ENCODE peak calls at places on chromosome 1, in five cellular contexts. One of them, this sample, is unnamed.

GRCh38 chr1:181159451-181160151 is 71.1 kb downstream of the IER5 start:
- DNase-seq in pancreas: no peak
- DNase-seq in body of pancreas: no peak
- DNase-seq in IMR-90: peak; percentile 55
- DNase-seq in heart left ventricle: no peak
- DNase-seq in this sample: peak; percentile 82

GRCh38 chr1:167984886-167985489 is 48.1 kb upstream of the MPC2 start:
- DNase-seq in body of pancreas: peak; percentile 17
- DNase-seq in IMR-90: no peak
- DNase-seq in pancreas: no peak
- DNase-seq in heart left ventricle: no peak
- DNase-seq in this sample: no peak

GRCh38 chr1:37158113-37158749 is 123.9 kb upstream of the GRIK3 start:
- DNase-seq in body of pancreas: no peak
- DNase-seq in pancreas: no peak
- DNase-seq in heart left ventricle: no peak
- DNase-seq in IMR-90: no peak
- DNase-seq in this sample: no peak

GRCh38 chr1:247385283-247385682 is 30.7 kb upstream of the NLRP3 start:
- DNase-seq in pancreas: no peak
- DNase-seq in body of pancreas: no peak
- DNase-seq in heart left ventricle: no peak
- DNase-seq in IMR-90: peak; percentile 40
- DNase-seq in this sample: no peak

GRCh38 chr1:163673076-163673475 is 351.3 kb downstream of the NUF2 start:
- DNase-seq in heart left ventricle: no peak
- DNase-seq in pancreas: no peak
- DNase-seq in IMR-90: no peak
- DNase-seq in body of pancreas: no peak
- DNase-seq in this sample: no peak

GRCh38 chr1:156816561-156817328 is at the start of gene SH2D2A:
- DNase-seq in IMR-90: peak; percentile 41
- DNase-seq in pancreas: no peak
- DNase-seq in heart left ventricle: peak; percentile 73
- DNase-seq in body of pancreas: no peak
- DNase-seq in this sample: peak; percentile 50

GRCh38 chr1:121483234-121483633 is 298.5 kb downstream of the SRGAP2C start:
- DNase-seq in IMR-90: no peak
- DNase-seq in heart left ventricle: no peak
- DNase-seq in body of pancreas: no peak
- DNase-seq in pancreas: no peak
- DNase-seq in this sample: no peak

GRCh38 chr1:68478662-68479061 is 18.2 kb downstream of the DEPDC1 start:
- DNase-seq in body of pancreas: no peak
- DNase-seq in IMR-90: no peak
- DNase-seq in heart left ventricle: no peak
- DNase-seq in pancreas: no peak
- DNase-seq in this sample: no peak

GRCh38 chr1:8439015-8439702 is 121.2 kb downstream of the SLC45A1 start:
- DNase-seq in heart left ventricle: peak; percentile 86
- DNase-seq in pancreas: peak; percentile 51
- DNase-seq in body of pancreas: peak; percentile 59
- DNase-seq in IMR-90: peak; percentile 88
- DNase-seq in this sample: peak; percentile 74

GRCh38 chr1:183710734-183711133 is 57.6 kb upstream of the APOBEC4 start:
- DNase-seq in IMR-90: no peak
- DNase-seq in body of pancreas: no peak
- DNase-seq in heart left ventricle: no peak
- DNase-seq in pancreas: no peak
- DNase-seq in this sample: no peak

GRCh38 chr1:225835752-225836151 is 25.8 kb downstream of the EPHX1 start:
- DNase-seq in body of pancreas: peak; percentile 81
- DNase-seq in pancreas: peak; percentile 76
- DNase-seq in heart left ventricle: peak; percentile 67
- DNase-seq in IMR-90: peak; percentile 17
- DNase-seq in this sample: no peak

GRCh38 chr1:107523736-107524135 is 382.9 kb downstream of the NTNG1 start:
- DNase-seq in body of pancreas: no peak
- DNase-seq in heart left ventricle: no peak
- DNase-seq in IMR-90: no peak
- DNase-seq in pancreas: no peak
- DNase-seq in this sample: no peak

GRCh38 chr1:20439282-20439681 is 46.7 kb downstream of the CAMK2N1 start:
- DNase-seq in heart left ventricle: no peak
- DNase-seq in body of pancreas: no peak
- DNase-seq in pancreas: no peak
- DNase-seq in IMR-90: peak; percentile 55
- DNase-seq in this sample: no peak

GRCh38 chr1:101460709-101461108 is 223.9 kb downstream of the S1PR1 start:
- DNase-seq in IMR-90: no peak
- DNase-seq in pancreas: no peak
- DNase-seq in heart left ventricle: no peak
- DNase-seq in body of pancreas: no peak
- DNase-seq in this sample: no peak

GRCh38 chr1:74505133-74505532 is 7.3 kb downstream of the LRRC53 start:
- DNase-seq in IMR-90: no peak
- DNase-seq in body of pancreas: no peak
- DNase-seq in pancreas: no peak
- DNase-seq in heart left ventricle: no peak
- DNase-seq in this sample: no peak

GRCh38 chr1:115262886-115263285 is 75.2 kb downstream of the NGF start:
- DNase-seq in pancreas: no peak
- DNase-seq in heart left ventricle: no peak
- DNase-seq in IMR-90: peak; percentile 21
- DNase-seq in body of pancreas: no peak
- DNase-seq in this sample: no peak

GRCh38 chr1:111204211-111204883 is 3.9 kb upstream of the DENND2D start:
- DNase-seq in body of pancreas: peak; percentile 70
- DNase-seq in heart left ventricle: peak; percentile 25
- DNase-seq in pancreas: peak; percentile 82
- DNase-seq in IMR-90: no peak
- DNase-seq in this sample: peak; percentile 88

GRCh38 chr1:164914208-164914607 is 355.2 kb downstream of the PBX1 start:
- DNase-seq in body of pancreas: no peak
- DNase-seq in heart left ventricle: no peak
- DNase-seq in pancreas: peak; percentile 21
- DNase-seq in IMR-90: peak; percentile 57
- DNase-seq in this sample: no peak

GRCh38 chr1:156859523-156860112 is 701 bp upstream of the INSRR start:
- DNase-seq in heart left ventricle: peak; percentile 26
- DNase-seq in body of pancreas: peak; percentile 24
- DNase-seq in pancreas: no peak
- DNase-seq in IMR-90: no peak
- DNase-seq in this sample: no peak

GRCh38 chr1:168991667-168992475 is 114.6 kb upstream of the ATP1B1 start:
- DNase-seq in pancreas: no peak
- DNase-seq in IMR-90: no peak
- DNase-seq in body of pancreas: no peak
- DNase-seq in heart left ventricle: no peak
- DNase-seq in this sample: no peak

GRCh38 chr1:112359961-112360767 is 35.9 kb upstream of the CTTNBP2NL start:
- DNase-seq in body of pancreas: peak; percentile 17
- DNase-seq in pancreas: peak; percentile 23
- DNase-seq in IMR-90: peak; percentile 71
- DNase-seq in heart left ventricle: peak; percentile 13
- DNase-seq in this sample: peak; percentile 71

GRCh38 chr1:72182859-72183258 is 99.5 kb downstream of the NEGR1 start:
- DNase-seq in IMR-90: no peak
- DNase-seq in pancreas: no peak
- DNase-seq in heart left ventricle: no peak
- DNase-seq in body of pancreas: no peak
- DNase-seq in this sample: no peak

GRCh38 chr1:212218911-212219310 is 66.3 kb upstream of the PPP2R5A start:
- DNase-seq in IMR-90: peak; percentile 89
- DNase-seq in body of pancreas: no peak
- DNase-seq in heart left ventricle: no peak
- DNase-seq in pancreas: no peak
- DNase-seq in this sample: no peak

DNA sequence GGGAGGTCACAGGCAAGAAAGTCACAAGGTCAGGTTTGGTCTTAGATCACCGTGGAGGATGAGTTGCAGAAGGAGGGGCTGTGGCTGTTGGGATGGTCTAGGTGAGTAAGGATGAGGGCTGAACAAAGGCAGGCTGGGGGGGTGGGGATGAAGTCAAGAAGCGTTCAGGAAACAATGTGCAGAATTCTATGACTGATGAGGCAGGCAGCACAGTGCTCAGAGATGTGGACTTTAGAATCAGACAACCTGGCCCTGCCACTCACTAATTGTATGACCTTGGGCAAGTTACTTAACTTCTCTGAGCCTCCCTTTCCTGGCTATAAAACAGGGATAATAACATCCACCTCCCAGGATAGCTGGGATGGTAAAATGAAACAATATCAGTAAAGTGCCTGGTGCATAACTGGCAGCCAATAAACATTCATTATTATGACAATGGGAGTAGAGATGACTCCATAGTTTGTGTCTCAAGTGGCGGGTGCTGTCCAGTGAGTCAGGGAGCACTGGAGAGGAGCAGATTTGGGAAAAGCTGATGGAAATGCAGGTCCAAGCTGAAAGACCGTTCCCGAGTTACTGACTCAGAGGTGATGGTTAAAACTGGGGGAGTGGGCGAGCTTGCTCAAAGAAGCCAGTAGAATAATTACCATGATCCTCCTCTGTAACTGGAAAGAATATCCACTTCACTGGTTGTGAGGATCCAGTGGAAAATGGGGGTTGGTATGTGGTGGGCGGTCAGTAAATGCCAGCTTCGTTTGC is 2.1 kb downstream of the TIE1 start:
- DNase-seq in heart left ventricle: no peak
- DNase-seq in pancreas: no peak
- DNase-seq in body of pancreas: no peak
- DNase-seq in IMR-90: peak; percentile 52
- DNase-seq in this sample: peak; percentile 71
- H3K27ac ChIP-seq in heart left ventricle: peak overlapping the region; percentile 54
- H3K27ac ChIP-seq in pancreas: no peak overlapping the region
- H3K27ac ChIP-seq in body of pancreas: no peak overlapping the region
- H3K27ac ChIP-seq in IMR-90: no peak overlapping the region
- H3K27ac ChIP-seq in this sample: peak overlapping the region; percentile 47

GRCh38 chr1:153400244-153400643 is 9.4 kb upstream of the S100A8 start:
- DNase-seq in pancreas: no peak
- DNase-seq in heart left ventricle: no peak
- DNase-seq in IMR-90: no peak
- DNase-seq in body of pancreas: no peak
- DNase-seq in this sample: no peak
- TF ChIP-seq CTCF in pancreas: no peak
- TF ChIP-seq CTCF in heart left ventricle: no peak
- TF ChIP-seq CTCF in IMR-90: peak; percentile 12
- TF ChIP-seq CTCF in body of pancreas: no peak
- TF ChIP-seq CTCF in this sample: no peak

GRCh38 chr1:26822737-26823395 is 3.6 kb upstream of the ZDHHC18 start:
- DNase-seq in IMR-90: no peak
- DNase-seq in body of pancreas: no peak
- DNase-seq in pancreas: no peak
- DNase-seq in heart left ventricle: no peak
- DNase-seq in this sample: no peak

GRCh38 chr1:26826261-26827201 is at the start of gene ZDHHC18:
- DNase-seq in pancreas: peak; percentile 75
- DNase-seq in IMR-90: peak; percentile 33
- DNase-seq in heart left ventricle: peak; percentile 71
- DNase-seq in body of pancreas: peak; percentile 70
- DNase-seq in this sample: peak; percentile 77

GRCh38 chr1:26827663-26828062 is 1.2 kb downstream of the ZDHHC18 start:
- DNase-seq in body of pancreas: no peak
- DNase-seq in IMR-90: no peak
- DNase-seq in heart left ventricle: no peak
- DNase-seq in pancreas: no peak
- DNase-seq in this sample: no peak

GRCh38 chr1:26827205-26827604 is 717 bp downstream of the ZDHHC18 start:
- DNase-seq in heart left ventricle: no peak
- DNase-seq in IMR-90: no peak
- DNase-seq in body of pancreas: no peak
- DNase-seq in pancreas: no peak
- DNase-seq in this sample: no peak

GRCh38 chr1:26824735-26825134 is 1.8 kb upstream of the ZDHHC18 start:
- DNase-seq in body of pancreas: no peak
- DNase-seq in heart left ventricle: no peak
- DNase-seq in IMR-90: no peak
- DNase-seq in pancreas: no peak
- DNase-seq in this sample: no peak
- H3K27ac ChIP-seq in body of pancreas: no peak overlapping the region
- H3K27ac ChIP-seq in heart left ventricle: no peak overlapping the region
- H3K27ac ChIP-seq in IMR-90: no peak overlapping the region
- H3K27ac ChIP-seq in pancreas: no peak overlapping the region
- H3K27ac ChIP-seq in this sample: no peak overlapping the region

DNA sequence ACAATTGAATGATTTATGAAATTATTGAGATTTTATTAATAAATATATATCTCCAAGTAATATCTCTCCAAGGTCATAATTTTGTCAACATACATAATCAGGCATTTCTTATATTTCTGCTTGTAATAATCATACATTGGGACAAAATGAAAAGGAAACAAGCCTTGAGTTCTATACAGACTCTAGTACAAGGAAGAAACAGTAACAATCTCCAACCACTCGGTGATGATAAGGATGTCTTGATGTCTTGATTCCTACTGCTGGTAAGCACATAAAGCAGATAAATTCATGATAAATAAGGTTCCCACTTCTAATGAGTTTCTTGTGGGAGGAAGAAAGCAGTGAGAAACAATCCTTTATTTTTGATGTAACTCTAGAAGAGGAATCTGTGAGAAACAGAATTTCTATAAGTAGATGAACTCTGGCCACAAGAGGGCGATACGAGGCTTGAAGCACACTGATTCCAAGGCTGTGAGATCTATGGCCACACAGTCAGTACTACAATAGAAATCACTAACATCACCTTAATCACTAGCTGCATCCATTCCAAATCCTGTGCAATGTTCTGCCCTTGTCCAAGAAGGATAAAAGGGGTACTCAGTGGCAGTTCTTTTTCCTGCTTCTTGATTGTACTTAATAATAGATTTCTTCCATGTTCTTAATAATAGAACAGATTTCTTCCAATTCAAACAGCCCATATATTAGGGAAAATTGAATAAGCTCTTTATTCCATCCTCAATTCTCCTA is 41.4 kb upstream of the LRRC8B start:
- DNase-seq in pancreas: peak; percentile 67
- DNase-seq in heart left ventricle: peak; percentile 76
- DNase-seq in body of pancreas: peak; percentile 79
- DNase-seq in IMR-90: peak; percentile 81
- DNase-seq in this sample: peak; percentile 81
- TF ChIP-seq CTCF in pancreas: no peak
- TF ChIP-seq CTCF in heart left ventricle: peak; percentile 80
- TF ChIP-seq CTCF in body of pancreas: peak; percentile 56
- TF ChIP-seq CTCF in IMR-90: peak; percentile 71
- TF ChIP-seq CTCF in this sample: peak; percentile 77

This sample was measured in colonic mucosa.